ENCODE peak calls at places on chromosomes 2 and 18, in four cellular contexts. Y is neural progenitor cell, L is HCT116, U is fibroblast of lung. W is an unnamed sample.

GRCh38 chr2:121330921-121331320 is 45.9 kb upstream of the TFCP2L1 start:
- DNase-seq in Y (no peak), L (no peak), U (no peak), W (no peak)

GRCh38 chr18:68056936-68057335 is 540.4 kb upstream of the DSEL start:
- DNase-seq in Y (no peak), L (no peak), U (no peak), W (no peak)

GRCh38 chr2:224561234-224562005 is 23.7 kb downstream of the CUL3 start:
- DNase-seq in Y (no peak), L (no peak), U (no peak), W (no peak)

GRCh38 chr2:157404363-157404762 is 39.5 kb downstream of the CYTIP start:
- DNase-seq in Y (no peak), L (no peak), U (no peak), W (no peak)

GRCh38 chr2:120397362-120397811 is 51.5 kb downstream of the INHBB start:
- DNase-seq in Y (no peak), L (no peak), U (no peak), W (no peak)

GRCh38 chr18:75228967-75229366 is 18.4 kb downstream of the TSHZ1 start:
- DNase-seq in Y (no peak), L (no peak), U (no peak), W (no peak)

GRCh38 chr2:148817210-148817708 is 57.8 kb upstream of the KIF5C start:
- DNase-seq in Y (peak; percentile 20), L (no peak), U (peak; percentile 2), W (no peak)

GRCh38 chr2:145186303-145186702 is 666.4 kb upstream of the ZEB2 start:
- DNase-seq in Y (peak; percentile 20), L (no peak), U (no peak), W (no peak)

GRCh38 chr2:46269545-46270273 is 27.5 kb upstream of the EPAS1 start:
- DNase-seq in Y (no peak), L (no peak), U (no peak), W (no peak)

GRCh38 chr2:50444286-50444685 is 587.6 kb downstream of the NRXN1 start:
- DNase-seq in Y (no peak), L (no peak), U (no peak), W (no peak)

GRCh38 chr2:215811003-215811402 is 202.3 kb downstream of the MREG start:
- DNase-seq in Y (no peak), L (no peak), U (no peak), W (no peak)

GRCh38 chr2:142907653-142908052 is 30.2 kb downstream of the KYNU start:
- DNase-seq in Y (no peak), L (no peak), U (no peak), W (no peak)

GRCh38 chr2:239432174-239432573 is 31.4 kb upstream of the HDAC4 start:
- DNase-seq in Y (no peak), L (no peak), U (no peak), W (no peak)

GRCh38 chr2:88131201-88131998 is 3.5 kb upstream of the FABP1 start:
- DNase-seq in Y (no peak), L (no peak), U (no peak), W (no peak)

GRCh38 chr2:112787294-112787693 is 3.0 kb upstream of the IL1A start:
- DNase-seq in Y (no peak), L (no peak), U (no peak), W (no peak)

GRCh38 chr18:5144629-5145028 is 52.4 kb downstream of the AKAIN1 start:
- DNase-seq in Y (no peak), L (no peak), U (no peak), W (no peak)

GRCh38 chr18:65259403-65259802 is 491.4 kb upstream of the CDH7 start:
- DNase-seq in Y (no peak), L (no peak), U (no peak), W (no peak)

DNA sequence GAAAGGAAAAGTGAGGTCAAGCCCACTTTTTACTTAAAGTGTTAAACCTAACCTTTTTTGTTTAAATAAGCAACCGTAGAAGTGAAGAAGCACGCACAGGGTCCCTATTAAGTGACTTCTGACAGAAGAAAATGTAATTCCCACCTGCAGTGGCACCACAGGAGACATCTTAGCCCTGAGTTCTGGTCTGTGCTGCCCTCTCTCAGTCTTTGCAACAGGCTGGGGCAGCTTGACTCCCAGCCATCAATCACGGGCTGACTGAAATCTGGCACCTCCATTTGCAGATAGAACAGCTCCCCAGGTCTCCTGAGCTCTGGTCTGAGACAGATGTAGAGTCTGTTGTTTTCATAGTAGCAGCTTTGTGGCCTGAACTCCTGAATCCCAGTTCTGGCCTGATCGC is 170.0 kb downstream of the LTBP1 start:
- DNase-seq in Y (peak; percentile 48), L (no peak), U (no peak), W (no peak)
- H2AFZ ChIP-seq in Y (no peak overlapping the region), L (no peak overlapping the region), U (no peak overlapping the region), W (no peak overlapping the region)

DNA sequence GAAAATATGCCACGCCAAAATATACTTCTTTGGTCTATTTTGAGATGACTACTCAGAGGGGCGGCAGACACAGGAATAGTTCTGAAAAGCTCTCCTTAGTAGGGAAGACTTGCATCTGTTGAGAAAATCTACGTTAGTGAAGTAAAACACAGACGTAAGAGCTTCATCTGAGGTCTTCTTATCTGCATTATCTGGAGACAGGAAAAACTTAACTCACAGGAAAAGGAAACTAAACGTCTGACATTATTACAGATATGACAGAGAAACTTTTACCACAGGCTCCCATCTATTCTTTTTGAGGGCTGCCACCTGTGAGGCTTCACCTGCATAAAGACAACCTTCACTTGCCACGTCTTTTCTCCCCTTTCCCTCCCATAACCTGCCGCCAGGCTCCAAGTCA is 1295.7 kb downstream of the LRP1B start:
- DNase-seq in Y (no peak), L (no peak), U (no peak), W (peak; percentile 46)
- H2AFZ ChIP-seq in Y (no peak overlapping the region), L (no peak overlapping the region), U (no peak overlapping the region), W (no peak overlapping the region)

GRCh38 chr18:61475931-61476330 is 142.7 kb downstream of the CDH20 start:
- DNase-seq in Y (no peak), L (no peak), U (no peak), W (no peak)

GRCh38 chr18:61466736-61467135 is 133.5 kb downstream of the CDH20 start:
- DNase-seq in Y (no peak), L (no peak), U (no peak), W (no peak)

GRCh38 chr18:61474918-61475317 is 141.7 kb downstream of the CDH20 start:
- DNase-seq in Y (no peak), L (no peak), U (no peak), W (no peak)

GRCh38 chr18:61470111-61470673 is 137.0 kb downstream of the CDH20 start:
- DNase-seq in Y (peak; percentile 86), L (no peak), U (no peak), W (no peak)

GRCh38 chr18:61471832-61472406 is 138.7 kb downstream of the CDH20 start:
- DNase-seq in Y (peak; percentile 75), L (no peak), U (no peak), W (no peak)
- H2AFZ ChIP-seq in Y (peak overlapping the region; percentile 3), L (no peak overlapping the region), U (no peak overlapping the region), W (no peak overlapping the region)

GRCh38 chr2:201664334-201664733 is 21.0 kb upstream of the TMEM237 start:
- DNase-seq in Y (no peak), L (no peak), U (no peak), W (no peak)

GRCh38 chr2:201656102-201656501 is 12.8 kb upstream of the TMEM237 start:
- DNase-seq in Y (no peak), L (no peak), U (no peak), W (no peak)

GRCh38 chr2:201656740-201657139 is 13.4 kb upstream of the TMEM237 start:
- DNase-seq in Y (no peak), L (no peak), U (no peak), W (no peak)

GRCh38 chr2:201661366-201661765 is 18.1 kb upstream of the TMEM237 start:
- DNase-seq in Y (no peak), L (no peak), U (no peak), W (no peak)

GRCh38 chr2:201660293-201660895 is 17.1 kb upstream of the TMEM237 start:
- DNase-seq in Y (no peak), L (no peak), U (no peak), W (no peak)
- H2AFZ ChIP-seq in Y (peak overlapping the region; percentile 42), L (no peak overlapping the region), U (peak overlapping the region; percentile 12), W (no peak overlapping the region)

GRCh38 chr18:61348230-61348629 is 15.0 kb downstream of the CDH20 start:
- DNase-seq in Y (no peak), L (no peak), U (no peak), W (no peak)
- H2AFZ ChIP-seq in Y (no peak overlapping the region), L (no peak overlapping the region), U (no peak overlapping the region), W (no peak overlapping the region)

GRCh38 chr18:26442139-26442538 is 106.2 kb downstream of the KCTD1 start:
- DNase-seq in Y (no peak), L (no peak), U (peak; percentile 41), W (no peak)
- H2AFZ ChIP-seq in Y (no peak overlapping the region), L (peak overlapping the region; percentile 22), U (no peak overlapping the region), W (no peak overlapping the region)

GRCh38 chr2:43049836-43050796 is 176.3 kb downstream of the ZFP36L2 start:
- DNase-seq in Y (no peak), L (no peak), U (peak; percentile 42), W (peak; percentile 96)
- H2AFZ ChIP-seq in Y (no peak overlapping the region), L (no peak overlapping the region), U (no peak overlapping the region), W (no peak overlapping the region)

GRCh38 chr2:96088340-96089335 is 27.7 kb downstream of the ADRA2B start:
- DNase-seq in Y (peak; percentile 1), L (no peak), U (no peak), W (no peak)

GRCh38 chr2:96090527-96090926 is 25.8 kb downstream of the ADRA2B start:
- DNase-seq in Y (no peak), L (no peak), U (peak; percentile 9), W (no peak)

GRCh38 chr2:96091141-96091710 is 25.1 kb downstream of the ADRA2B start:
- DNase-seq in Y (no peak), L (no peak), U (no peak), W (peak; percentile 2)

GRCh38 chr2:96090181-96090500 is 26.2 kb downstream of the ADRA2B start:
- DNase-seq in Y (no peak), L (no peak), U (no peak), W (no peak)

GRCh38 chr2:96089356-96090180 is 26.8 kb downstream of the ADRA2B start:
- DNase-seq in Y (peak; percentile 44), L (no peak), U (no peak), W (peak; percentile 1)
- H2AFZ ChIP-seq in Y (peak overlapping the region; percentile 85), L (no peak overlapping the region), U (no peak overlapping the region), W (no peak overlapping the region)

GRCh38 chr2:100809486-100809885 is 10.5 kb upstream of the NPAS2 start:
- DNase-seq in Y (no peak), L (no peak), U (no peak), W (no peak)
- H2AFZ ChIP-seq in Y (peak overlapping the region; percentile 6), L (no peak overlapping the region), U (no peak overlapping the region), W (no peak overlapping the region)